ENCODE peak calls at places on chromosomes 6 and 20, in seven cellular contexts. U, Z, V, X, F, T and N are unnamed samples.

GRCh38 chr6:81878479-81878878 is 126.0 kb upstream of the TENT5A start:
- DNase-seq in X (peak), Z (no peak), U (no peak), V (no peak), F (no peak), T (peak), N (no peak)

GRCh38 chr6:157982297-157982579 is 575 bp downstream of the SYNJ2 start:
- DNase-seq in U (peak), T (peak), V (peak), Z (peak), F (peak), X (peak), N (peak)

GRCh38 chr6:31740397-31741223 is 805 bp downstream of the MSH5 start:
- DNase-seq in X (no peak), U (no peak), T (no peak), F (peak), V (peak), Z (no peak), N (peak)

GRCh38 chr6:80331522-80331921 is 225.1 kb downstream of the BCKDHB start:
- DNase-seq in F (no peak), Z (no peak), V (no peak), U (no peak), X (no peak), T (peak), N (no peak)

GRCh38 chr6:26016326-26017275 is 54.0 kb downstream of the TRIM38 start:
- DNase-seq in X (peak), F (peak), Z (no peak), V (no peak), U (no peak), T (no peak), N (no peak)

GRCh38 chr6:35330541-35331119 is 11.7 kb upstream of the PPARD start:
- DNase-seq in T (no peak), V (peak), U (no peak), F (no peak), Z (no peak), X (no peak), N (no peak)

GRCh38 chr6:163327936-163328335 is 86.6 kb upstream of the QKI start:
- DNase-seq in X (no peak), Z (no peak), F (peak), U (no peak), T (no peak), V (no peak), N (no peak)

GRCh38 chr20:22490287-22491187 is 93.8 kb downstream of the FOXA2 start:
- DNase-seq in U (peak), X (peak), V (no peak), Z (no peak), F (no peak), T (no peak), N (no peak)

GRCh38 chr6:148500402-148500801 is 157.8 kb downstream of the SASH1 start:
- DNase-seq in V (no peak), U (no peak), Z (no peak), X (no peak), F (no peak), T (no peak), N (no peak)

GRCh38 chr6:136723780-136724179 is 68.5 kb downstream of the MAP3K5 start:
- DNase-seq in U (no peak), X (peak), V (no peak), T (no peak), Z (no peak), F (peak), N (peak)